ENCODE peak calls at places on chromosome 9, in four cellular contexts. N is iris pigment epithelial cell, L is germinal center, W is fibroblast of mammary gland. Y is an unnamed sample.

GRCh38 chr9:114894801-114895433 is 35.5 kb downstream of the TNFSF8 start:
- DNase-seq in N (peak), L (no peak), W (peak), Y (peak)

GRCh38 chr9:2622361-2623045 is 916 bp downstream of the VLDLR start:
- DNase-seq in N (peak), L (peak), W (no peak), Y (no peak)

GRCh38 chr9:38352716-38353334 is 39.7 kb upstream of the ALDH1B1 start:
- DNase-seq in N (no peak), L (no peak), W (no peak), Y (no peak)

GRCh38 chr9:84846501-84847323 is 177.2 kb downstream of the NTRK2 start:
- DNase-seq in N (no peak), L (no peak), W (no peak), Y (no peak)

GRCh38 chr9:37035472-37036236 is 1.6 kb upstream of the PAX5 start:
- DNase-seq in N (no peak), L (no peak), W (no peak), Y (peak)

GRCh38 chr9:69548676-69549075 is 123.5 kb downstream of the APBA1 start:
- DNase-seq in N (no peak), L (no peak), W (no peak), Y (no peak)

GRCh38 chr9:35571113-35571512 is 33.9 kb upstream of the TESK1 start:
- DNase-seq in N (no peak), L (no peak), W (no peak), Y (no peak)

GRCh38 chr9:33686942-33687341 is 108.4 kb upstream of the PRSS3 start:
- DNase-seq in N (no peak), L (no peak), W (no peak), Y (no peak)

GRCh38 chr9:136902259-136902821 is 16.0 kb downstream of the TRAF2 start:
- DNase-seq in N (peak), L (peak), W (peak), Y (peak)

GRCh38 chr9:16496908-16497307 is 373.6 kb downstream of the BNC2 start:
- DNase-seq in N (no peak), L (no peak), W (no peak), Y (no peak)

GRCh38 chr9:136648746-136649145 is 14.0 kb upstream of the EGFL7 start:
- DNase-seq in N (no peak), L (no peak), W (no peak), Y (no peak)

Y was measured in fibroblast of villous mesenchyme.